ENCODE peak calls at places on chromosome 2, in seven cellular contexts. E, U, Z, X, M, O and F are unnamed samples. For H3K4me1, the result is how much of the 10 kb centered on the place peaks cover.

GRCh38 chr2:240559271-240559670 is 886 bp upstream of the DUSP28 start:
- DNase-seq in E (no peak), U (no peak), Z (peak), X (no peak), M (no peak), O (no peak), F (no peak)

GRCh38 chr2:234974501-234975385 is 22.9 kb downstream of the SH3BP4 start:
- DNase-seq in E (peak), U (no peak), Z (no peak), X (no peak), M (no peak), O (no peak), F (no peak)

GRCh38 chr2:152189622-152190495 is 14.3 kb upstream of the STAM2 start:
- DNase-seq in E (peak), U (peak), Z (no peak), X (no peak), M (no peak), O (no peak), F (peak)

GRCh38 chr2:62343636-62344349 is 147.9 kb downstream of the B3GNT2 start:
- DNase-seq in E (no peak), U (no peak), Z (no peak), X (no peak), M (no peak), O (no peak), F (no peak)

GRCh38 chr2:34153484-34153883 is 554.4 kb upstream of the FAM98A start:
- DNase-seq in E (no peak), U (no peak), Z (no peak), X (no peak), M (no peak), O (no peak), F (no peak)

GRCh38 chr2:206989306-206989705 is 50.0 kb downstream of the CPO start:
- DNase-seq in E (no peak), U (peak), Z (no peak), X (peak), M (no peak), O (no peak), F (peak)

GRCh38 chr2:73254343-73255006 is 20.4 kb downstream of the CCT7 start:
- DNase-seq in E (peak), U (no peak), Z (no peak), X (no peak), M (no peak), O (no peak), F (no peak)

GRCh38 chr2:143635302-143635701 is 506.1 kb downstream of the ARHGAP15 start:
- DNase-seq in E (no peak), U (no peak), Z (no peak), X (no peak), M (no peak), O (no peak), F (no peak)

GRCh38 chr2:58448065-58448507 is 207.0 kb upstream of the FANCL start:
- DNase-seq in E (no peak), U (peak), Z (no peak), X (peak), M (no peak), O (no peak), F (peak)

GRCh38 chr2:74290466-74291216 is 52.6 kb downstream of the SLC4A5 start:
- DNase-seq in E (no peak), U (no peak), Z (peak), X (no peak), M (no peak), O (no peak), F (no peak)

GRCh38 chr2:168015274-168015953 is 232.0 kb downstream of the STK39 start:
- DNase-seq in E (no peak), U (no peak), Z (no peak), X (no peak), M (no peak), O (no peak), F (no peak)

GRCh38 chr2:174597347-174598047 is at the start of gene WIPF1:
- DNase-seq in E (no peak), U (no peak), Z (peak), X (no peak), M (no peak), O (no peak), F (peak)

GRCh38 chr2:39602616-39603015 is 63.1 kb upstream of the TMEM178A start:
- DNase-seq in E (no peak), U (no peak), Z (no peak), X (no peak), M (no peak), O (no peak), F (no peak)

GRCh38 chr2:38765551-38765950 is 12.5 kb upstream of the GEMIN6 start:
- DNase-seq in E (peak), U (no peak), Z (no peak), X (no peak), M (no peak), O (no peak), F (no peak)

GRCh38 chr2:21627938-21628337 is 504.2 kb downstream of the TDRD15 start:
- DNase-seq in E (no peak), U (no peak), Z (no peak), X (no peak), M (no peak), O (no peak), F (no peak)

GRCh38 chr2:151297882-151298281 is 8.4 kb upstream of the NMI start:
- DNase-seq in E (no peak), U (no peak), Z (no peak), X (no peak), M (no peak), O (no peak), F (no peak)

GRCh38 chr2:144406111-144406788 is 113.7 kb downstream of the ZEB2 start:
- DNase-seq in E (no peak), U (no peak), Z (no peak), X (no peak), M (no peak), O (no peak), F (no peak)

GRCh38 chr2:10228611-10229365 is 73.9 kb upstream of the HPCAL1 start:
- DNase-seq in E (peak), U (no peak), Z (no peak), X (no peak), M (no peak), O (no peak), F (peak)

GRCh38 chr2:19649107-19649506 is 252.7 kb downstream of the TTC32 start:
- DNase-seq in E (no peak), U (no peak), Z (no peak), X (no peak), M (no peak), O (no peak), F (no peak)

GRCh38 chr2:99139003-99139402 is 2.5 kb upstream of the C2orf15 start:
- DNase-seq in E (no peak), U (no peak), Z (no peak), X (no peak), M (no peak), O (no peak), F (no peak)

GRCh38 chr2:16281451-16282330 is 341.3 kb downstream of the MYCN start:
- DNase-seq in E (peak), U (peak), Z (no peak), X (no peak), M (no peak), O (no peak), F (peak)

GRCh38 chr2:55156326-55156725 is 75.8 kb downstream of the CLHC1 start:
- DNase-seq in E (no peak), U (no peak), Z (no peak), X (no peak), M (no peak), O (no peak), F (no peak)

GRCh38 chr2:72915907-72916742 is 1.2 kb upstream of the EMX1 start:
- DNase-seq in E (peak), U (peak), Z (no peak), X (peak), M (no peak), O (peak), F (no peak)

GRCh38 chr2:20626698-20627471 is 24.0 kb downstream of the HS1BP3 start:
- DNase-seq in E (no peak), U (no peak), Z (no peak), X (peak), M (no peak), O (peak), F (peak)

GRCh38 chr2:39469807-39470206 is 32.7 kb upstream of the MAP4K3 start:
- DNase-seq in E (no peak), U (no peak), Z (peak), X (no peak), M (no peak), O (no peak), F (peak)

GRCh38 chr2:49035477-49035876 is 118.8 kb downstream of the FSHR start:
- DNase-seq in E (no peak), U (no peak), Z (no peak), X (no peak), M (no peak), O (no peak), F (no peak)

GRCh38 chr2:238225911-238226697 is 13.7 kb downstream of the HES6 start:
- DNase-seq in E (no peak), U (no peak), Z (no peak), X (no peak), M (no peak), O (no peak), F (peak)

GRCh38 chr2:40421643-40422297 is 30.1 kb downstream of the SLC8A1 start:
- DNase-seq in E (no peak), U (no peak), Z (no peak), X (no peak), M (no peak), O (no peak), F (no peak)

GRCh38 chr2:64975232-64975791 is 13.9 kb upstream of the SLC1A4 start:
- DNase-seq in E (no peak), U (peak), Z (no peak), X (peak), M (peak), O (no peak), F (peak)

GRCh38 chr2:148813603-148814065 is 61.4 kb upstream of the KIF5C start:
- DNase-seq in E (no peak), U (no peak), Z (peak), X (no peak), M (no peak), O (no peak), F (no peak)

GRCh38 chr2:151024696-151025095 is 237.0 kb downstream of the RBM43 start:
- DNase-seq in E (no peak), U (no peak), Z (no peak), X (no peak), M (no peak), O (no peak), F (no peak)

GRCh38 chr2:38039111-38039510 is 36.8 kb downstream of the CYP1B1 start:
- DNase-seq in E (no peak), U (no peak), Z (no peak), X (no peak), M (no peak), O (no peak), F (no peak)

GRCh38 chr2:169118060-169118459 is 48.7 kb downstream of the DHRS9 start:
- DNase-seq in E (no peak), U (no peak), Z (no peak), X (no peak), M (no peak), O (no peak), F (no peak)

GRCh38 chr2:152566728-152567069 is 150.6 kb downstream of the PRPF40A start:
- DNase-seq in E (no peak), U (no peak), Z (no peak), X (no peak), M (no peak), O (no peak), F (no peak)

GRCh38 chr2:114762986-114763385 is 320.5 kb downstream of the DPP10 start:
- DNase-seq in E (no peak), U (no peak), Z (no peak), X (peak), M (no peak), O (no peak), F (peak)

GRCh38 chr2:36562973-36563532 is 34.9 kb downstream of the FEZ2 start:
- DNase-seq in E (no peak), U (no peak), Z (no peak), X (no peak), M (no peak), O (no peak), F (no peak)

GRCh38 chr2:36565712-36566111 is 32.3 kb downstream of the FEZ2 start:
- DNase-seq in E (no peak), U (no peak), Z (no peak), X (no peak), M (no peak), O (no peak), F (no peak)

GRCh38 chr2:36566887-36567286 is 31.1 kb downstream of the FEZ2 start:
- DNase-seq in E (no peak), U (no peak), Z (no peak), X (no peak), M (no peak), O (no peak), F (no peak)

GRCh38 chr2:36562245-36562644 is 35.7 kb downstream of the FEZ2 start:
- DNase-seq in E (no peak), U (no peak), Z (no peak), X (no peak), M (no peak), O (no peak), F (no peak)

DNA sequence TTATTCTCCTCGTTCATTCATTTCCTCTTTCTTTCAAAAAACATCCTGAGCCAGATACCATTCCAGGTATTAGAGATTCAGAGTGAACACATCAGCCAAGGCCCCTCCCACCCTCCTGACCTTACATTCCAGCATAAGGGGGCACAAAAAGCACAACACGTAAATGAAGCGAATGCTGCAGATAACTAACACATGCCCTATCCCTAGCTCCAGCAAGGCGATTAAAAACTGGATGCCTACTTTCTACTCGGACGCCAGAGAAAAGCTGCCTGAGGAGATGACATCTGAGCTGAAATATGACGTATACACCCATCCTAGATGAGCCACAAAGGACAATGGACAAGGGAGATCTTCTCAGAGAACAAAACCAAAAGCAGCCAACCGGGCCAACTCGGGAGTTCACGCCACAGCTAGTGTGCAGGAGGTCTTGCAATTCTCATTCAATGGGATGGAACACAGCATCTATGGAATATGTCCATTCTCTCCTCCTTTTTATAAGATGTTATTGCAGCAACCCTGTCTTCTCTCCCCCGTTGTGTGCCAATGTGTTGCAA is 33.5 kb downstream of the FEZ2 start:
- DNase-seq in E (no peak), U (no peak), Z (no peak), X (no peak), M (no peak), O (no peak), F (no peak)
- H3K4me1 ChIP-seq in E (under half), U (half or more), Z (under half), X (under half), M (under half), O (under half), F (under half)

GRCh38 chr2:176129013-176129796 is at the start of gene HOXD8:
- DNase-seq in E (no peak), U (peak), Z (no peak), X (no peak), M (peak), O (peak), F (peak)
- TF ChIP-seq POLR2A in E (no peak), U (peak), Z (no peak), X (no peak), M (peak), O (no peak), F (no peak)

DNA sequence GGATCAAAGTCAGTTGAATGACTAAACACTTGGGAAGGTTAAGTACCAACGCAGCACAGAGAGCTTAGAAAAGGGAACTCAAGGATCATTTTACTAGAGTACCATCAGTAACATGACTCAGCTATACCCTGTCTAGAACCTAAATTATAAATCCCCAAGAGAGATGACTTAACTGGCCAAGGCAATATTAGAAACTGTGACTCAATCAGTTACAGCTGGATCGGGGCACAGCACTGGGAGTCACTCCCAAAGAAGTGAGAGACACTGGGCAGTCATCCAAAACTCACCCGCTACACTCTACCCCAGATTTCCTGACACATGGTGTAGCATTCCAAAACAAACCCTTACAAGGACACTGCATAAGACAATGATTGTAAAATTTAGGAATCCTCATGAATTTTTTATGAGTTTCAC is 17.7 kb downstream of the IWS1 start:
- DNase-seq in E (peak), U (peak), Z (no peak), X (peak), M (peak), O (peak), F (peak)
- H3K4me1 ChIP-seq in E (under half), U (half or more), Z (under half), X (under half), M (half or more), O (under half), F (under half)

GRCh38 chr2:159615187-159615935 is 987 bp downstream of the BAZ2B start:
- DNase-seq in E (peak), U (peak), Z (peak), X (peak), M (peak), O (peak), F (peak)
- TF ChIP-seq POLR2A in E (peak), U (peak), Z (peak), X (peak), M (peak), O (peak), F (no peak)

GRCh38 chr2:100196786-100197494 is 54.5 kb upstream of the AFF3 start:
- DNase-seq in E (peak), U (no peak), Z (no peak), X (no peak), M (no peak), O (no peak), F (no peak)
- H3K4me1 ChIP-seq in E (under half), U (under half), Z (under half), X (under half), M (under half), O (under half), F (under half)

GRCh38 chr2:28415715-28416114 is 23.1 kb downstream of the FOSL2 start:
- DNase-seq in E (no peak), U (no peak), Z (no peak), X (no peak), M (no peak), O (no peak), F (no peak)

GRCh38 chr2:28420717-28421116 is 28.1 kb downstream of the FOSL2 start:
- DNase-seq in E (no peak), U (no peak), Z (no peak), X (no peak), M (no peak), O (peak), F (no peak)

GRCh38 chr2:28422903-28423741 is 30.5 kb downstream of the FOSL2 start:
- DNase-seq in E (no peak), U (no peak), Z (no peak), X (no peak), M (no peak), O (no peak), F (no peak)

GRCh38 chr2:28419705-28420270 is 27.1 kb downstream of the FOSL2 start:
- DNase-seq in E (no peak), U (no peak), Z (no peak), X (no peak), M (no peak), O (peak), F (no peak)

DNA sequence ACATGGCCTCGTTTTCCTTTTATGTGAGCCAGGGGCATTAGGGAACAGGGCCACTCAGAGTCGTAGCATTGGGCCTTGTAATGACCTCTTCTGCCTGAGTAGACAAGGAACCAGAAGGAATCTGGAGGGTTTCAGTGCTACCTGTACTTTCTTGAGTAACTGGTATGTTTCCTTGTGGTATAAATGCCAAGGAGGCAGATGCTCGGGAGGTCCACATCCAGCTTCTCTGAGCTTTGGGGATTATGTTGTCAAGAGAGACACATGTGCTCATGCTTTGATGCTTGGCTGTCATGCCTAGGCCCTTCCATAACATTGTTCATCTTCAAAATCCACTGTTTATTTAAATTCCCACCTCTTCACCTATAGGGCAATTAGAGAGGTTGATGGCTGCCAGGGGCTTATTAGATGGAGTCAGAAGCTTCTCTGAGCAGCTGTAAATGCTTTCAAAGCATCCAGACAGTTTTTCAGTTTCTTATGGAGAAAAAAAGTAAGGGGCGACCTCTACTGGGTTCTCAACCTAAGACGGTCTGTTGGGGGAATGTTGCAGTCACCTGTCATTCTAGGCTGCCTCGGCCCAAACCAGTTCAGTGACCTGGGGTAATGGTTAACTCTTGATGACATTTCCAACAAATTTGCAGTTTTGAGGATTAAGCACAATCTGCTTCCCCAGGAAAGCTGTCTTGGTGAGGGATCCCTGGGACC is 26.5 kb downstream of the FOSL2 start:
- DNase-seq in E (no peak), U (no peak), Z (no peak), X (no peak), M (no peak), O (peak), F (no peak)
- TF ChIP-seq POLR2A in E (no peak), U (no peak), Z (no peak), X (no peak), M (no peak), O (no peak), F (no peak)

GRCh38 chr2:217365656-217366055 is 505.8 kb upstream of the TNP1 start:
- DNase-seq in E (no peak), U (no peak), Z (no peak), X (no peak), M (no peak), O (no peak), F (no peak)

GRCh38 chr2:217362710-217363109 is 502.8 kb upstream of the TNP1 start:
- DNase-seq in E (no peak), U (no peak), Z (no peak), X (no peak), M (no peak), O (no peak), F (no peak)

GRCh38 chr2:217363470-217363869 is 503.6 kb upstream of the TNP1 start:
- DNase-seq in E (no peak), U (no peak), Z (no peak), X (no peak), M (no peak), O (no peak), F (no peak)

GRCh38 chr2:217362290-217362689 is 502.4 kb upstream of the TNP1 start:
- DNase-seq in E (no peak), U (no peak), Z (no peak), X (no peak), M (no peak), O (no peak), F (no peak)

DNA sequence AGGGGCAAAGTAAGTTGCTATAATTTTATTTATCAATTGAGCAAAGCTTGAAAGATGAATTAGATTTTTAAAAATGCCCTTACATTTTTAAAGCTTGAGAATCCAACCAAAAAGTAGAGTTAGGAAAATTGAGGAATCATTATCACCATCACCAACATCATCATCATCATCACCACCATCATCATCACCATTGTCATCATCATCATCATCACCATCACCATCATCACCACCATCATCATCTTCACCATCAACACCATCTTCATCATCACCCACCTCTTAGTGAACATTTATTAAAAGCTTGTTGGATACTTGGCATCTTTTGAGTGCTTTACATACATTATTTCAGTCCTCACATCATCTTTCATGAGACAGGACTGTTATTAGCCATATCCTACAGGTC is 504.4 kb upstream of the TNP1 start:
- DNase-seq in E (no peak), U (no peak), Z (no peak), X (no peak), M (no peak), O (no peak), F (no peak)
- H3K4me1 ChIP-seq in E (under half), U (under half), Z (under half), X (under half), M (under half), O (under half), F (under half)